ENCODE peak calls at places on chromosomes 7 and 10, in seven cellular contexts. V is right lobe of liver, U is fibroblast of lung, R is AG04449, G is IMR-90, D is upper lobe of right lung, T is BJ. L is an unnamed sample.

GRCh38 chr10:49323171-49323895 is 24.4 kb downstream of the C10orf71 start:
- DNase-seq in D (no peak), R (no peak), T (no peak), G (no peak), V (no peak), U (no peak), L (no peak)

GRCh38 chr10:10092581-10092980 is 925.1 kb upstream of the CELF2 start:
- DNase-seq in U (peak), G (peak), D (no peak), R (no peak), T (peak), V (no peak), L (peak)

GRCh38 chr7:55504093-55504859 is 68.0 kb downstream of the VOPP1 start:
- DNase-seq in D (no peak), T (no peak), V (no peak), U (peak), R (no peak), G (peak), L (peak)

GRCh38 chr7:6323936-6324701 is 51.7 kb upstream of the CYTH3 start:
- DNase-seq in U (peak), V (no peak), R (no peak), T (no peak), D (no peak), G (no peak), L (no peak)

GRCh38 chr7:6460990-6461584 is 13.3 kb upstream of the DAGLB start:
- DNase-seq in T (no peak), U (no peak), D (no peak), V (no peak), G (no peak), R (no peak), L (no peak)

GRCh38 chr7:34322841-34323240 is 335.2 kb upstream of the NPSR1 start:
- DNase-seq in T (no peak), D (no peak), U (no peak), R (no peak), G (no peak), V (no peak), L (no peak)

GRCh38 chr7:1813394-1814088 is 143.5 kb downstream of the ELFN1 start:
- DNase-seq in V (no peak), R (no peak), U (no peak), T (no peak), G (no peak), D (peak), L (peak)

GRCh38 chr10:20059084-20059835 is 243.0 kb downstream of the PLXDC2 start:
- DNase-seq in G (peak), V (no peak), R (no peak), T (no peak), D (no peak), U (peak), L (no peak)

GRCh38 chr10:6052247-6053221 is 9.6 kb downstream of the IL2RA start:
- DNase-seq in T (no peak), R (no peak), V (no peak), D (no peak), G (no peak), U (no peak), L (no peak)

GRCh38 chr7:129434846-129435318 is 650 bp downstream of the STRIP2 start:
- DNase-seq in V (peak), U (peak), D (no peak), T (no peak), G (peak), R (no peak), L (no peak)

GRCh38 chr10:53091574-53091973 is 319.0 kb upstream of the MBL2 start:
- DNase-seq in G (no peak), D (no peak), T (no peak), R (no peak), U (no peak), V (no peak), L (no peak)

GRCh38 chr10:93826355-93826754 is 67.4 kb upstream of the SLC35G1 start:
- DNase-seq in V (no peak), T (no peak), R (no peak), U (peak), G (no peak), D (no peak), L (no peak)

GRCh38 chr10:92047215-92047614 is 123.6 kb downstream of the BTAF1 start:
- DNase-seq in G (peak), R (no peak), V (no peak), U (no peak), D (no peak), T (no peak), L (peak)

GRCh38 chr7:99128076-99128950 is 15.6 kb downstream of the SMURF1 start:
- DNase-seq in V (no peak), G (no peak), D (no peak), U (no peak), T (no peak), R (no peak), L (no peak)

GRCh38 chr7:7706101-7706511 is 12.3 kb downstream of the RPA3 start:
- DNase-seq in R (no peak), G (no peak), D (no peak), T (no peak), U (no peak), V (no peak), L (no peak)

GRCh38 chr10:60400366-60400765 is 10.7 kb upstream of the ANK3 start:
- DNase-seq in T (no peak), G (no peak), D (no peak), V (no peak), U (no peak), R (no peak), L (no peak)

GRCh38 chr10:122163182-122164027 is 107.7 kb upstream of the BTBD16 start:
- DNase-seq in V (no peak), U (peak), T (no peak), D (peak), R (no peak), G (peak), L (peak)
- H3K4me3 ChIP-seq in V (peak), U (peak), T (peak), D (peak), R (peak), G (peak), L (peak)

GRCh38 chr10:71888623-71889387 is 37.8 kb upstream of the PSAP start:
- DNase-seq in D (peak), R (peak), G (peak), U (peak), T (peak), V (peak), L (peak)
- TF ChIP-seq CTCF in D (no peak), R (peak), G (peak), U (no peak), T (no peak), V (no peak), L (no peak)

DNA sequence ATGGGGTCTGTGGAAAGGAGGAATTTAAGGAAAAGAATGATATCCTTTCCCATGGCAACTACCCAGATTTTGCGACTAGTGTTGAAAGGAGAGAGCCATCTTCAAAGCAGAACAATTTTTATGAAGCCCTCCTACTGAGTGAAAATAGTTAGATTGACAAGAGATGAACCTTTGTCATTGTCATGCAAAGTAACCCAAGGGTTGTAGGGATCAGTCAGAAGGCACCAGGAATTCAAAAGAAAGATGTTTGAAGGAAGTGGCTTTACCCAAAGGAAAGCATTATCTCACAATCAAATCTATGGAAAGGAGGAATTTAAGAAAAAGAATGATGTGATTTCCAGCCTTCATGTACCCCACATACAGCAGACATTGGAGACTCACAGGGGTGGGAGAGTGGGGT is 544.4 kb downstream of the IPMK start:
- DNase-seq in V (no peak), R (no peak), G (no peak), T (no peak), D (no peak), U (no peak), L (no peak)
- H3K4me3 ChIP-seq in V (no peak), R (no peak), G (no peak), T (no peak), D (no peak), U (no peak), L (no peak)

GRCh38 chr7:74001150-74001494 is 26.9 kb upstream of the ELN start:
- DNase-seq in D (no peak), V (no peak), G (no peak), T (no peak), R (no peak), U (no peak), L (peak)
- TF ChIP-seq CTCF in D (no peak), V (no peak), G (no peak), T (no peak), R (no peak), U (no peak), L (no peak)

GRCh38 chr10:71772832-71773220 is 494 bp downstream of the VSIR start:
- DNase-seq in G (no peak), U (no peak), T (no peak), V (no peak), D (no peak), R (no peak), L (peak)
- H3K4me3 ChIP-seq in G (peak), U (peak), T (peak), V (peak), D (peak), R (peak), L (peak)

L was measured in osteoblast.